ENCODE peak calls at places on chromosome 10, in five cellular contexts. E is GM23338, L is HCT116, D is PC-3, P is OCI-LY7. T is an unnamed sample.

GRCh38 chr10:58473966-58474365 is 38.7 kb upstream of the BICC1 start:
- DNase-seq in E (no peak), L (no peak), D (peak; percentile 38), P (no peak), T (no peak)

GRCh38 chr10:121553455-121553854 is 44.8 kb downstream of the FGFR2 start:
- DNase-seq in E (no peak), L (no peak), D (no peak), P (no peak), T (no peak)

GRCh38 chr10:22978918-22979317 is 51.1 kb downstream of the ARMC3 start:
- DNase-seq in E (no peak), L (no peak), D (no peak), P (no peak), T (no peak)

GRCh38 chr10:71269301-71270288 is 49.5 kb upstream of the SLC29A3 start:
- DNase-seq in E (peak; percentile 92), L (no peak), D (no peak), P (no peak), T (no peak)

GRCh38 chr10:18224626-18225445 is 84.6 kb downstream of the CACNB2 start:
- DNase-seq in E (peak; percentile 52), L (no peak), D (no peak), P (no peak), T (no peak)

GRCh38 chr10:47165168-47165710 is 134.8 kb upstream of the GDF10 start:
- DNase-seq in E (no peak), L (no peak), D (no peak), P (no peak), T (no peak)

GRCh38 chr10:111171183-111171582 is 94.4 kb downstream of the ADRA2A start:
- DNase-seq in E (no peak), L (no peak), D (no peak), P (no peak), T (no peak)

GRCh38 chr10:70477661-70478162 is 855 bp upstream of the PALD1 start:
- DNase-seq in E (peak; percentile 66), L (peak; percentile 85), D (peak; percentile 85), P (peak; percentile 85), T (peak; percentile 85)

GRCh38 chr10:127949831-127950230 is 42.9 kb downstream of the PTPRE start:
- DNase-seq in E (no peak), L (no peak), D (no peak), P (no peak), T (no peak)

GRCh38 chr10:27911645-27912044 is 87.2 kb downstream of the ODAD2 start:
- DNase-seq in E (peak; percentile 70), L (no peak), D (no peak), P (no peak), T (no peak)

GRCh38 chr10:97780991-97781540 is 9.3 kb upstream of the SFRP5 start:
- DNase-seq in E (no peak), L (no peak), D (no peak), P (no peak), T (no peak)

GRCh38 chr10:79381804-79382221 is 34.5 kb downstream of the PPIF start:
- DNase-seq in E (no peak), L (no peak), D (no peak), P (no peak), T (no peak)

GRCh38 chr10:47362199-47362598 is 14.0 kb downstream of the RBP3 start:
- DNase-seq in E (no peak), L (no peak), D (peak; percentile 23), P (no peak), T (no peak)

GRCh38 chr10:111100198-111100597 is 23.4 kb downstream of the ADRA2A start:
- DNase-seq in E (no peak), L (no peak), D (no peak), P (no peak), T (no peak)

GRCh38 chr10:118662228-118663035 is 67.0 kb upstream of the PRLHR start:
- DNase-seq in E (no peak), L (no peak), D (no peak), P (no peak), T (no peak)

GRCh38 chr10:124350806-124351205 is 67.9 kb downstream of the OAT start:
- DNase-seq in E (no peak), L (no peak), D (no peak), P (no peak), T (no peak)

GRCh38 chr10:22016046-22016705 is 12.6 kb upstream of the DNAJC1 start:
- DNase-seq in E (no peak), L (no peak), D (peak; percentile 75), P (no peak), T (no peak)

GRCh38 chr10:102916173-102916572 is 1.9 kb upstream of the CNNM2 start:
- DNase-seq in E (no peak), L (no peak), D (no peak), P (no peak), T (no peak)

GRCh38 chr10:60351191-60351853 is 38.4 kb downstream of the ANK3 start:
- DNase-seq in E (no peak), L (no peak), D (no peak), P (peak; percentile 1), T (no peak)

GRCh38 chr10:71632896-71633600 is 86.5 kb downstream of the C10orf105 start:
- DNase-seq in E (no peak), L (no peak), D (no peak), P (no peak), T (no peak)

GRCh38 chr10:88582806-88583583 is at the start of gene RNLS:
- DNase-seq in E (peak; percentile 80), L (no peak), D (no peak), P (no peak), T (peak; percentile 79)

GRCh38 chr10:100823194-100823593 is 77.8 kb downstream of the PAX2 start:
- DNase-seq in E (no peak), L (no peak), D (peak; percentile 32), P (no peak), T (no peak)

GRCh38 chr10:73641272-73642060 is at the start of gene MYOZ1:
- DNase-seq in E (peak; percentile 18), L (no peak), D (peak; percentile 39), P (no peak), T (no peak)

GRCh38 chr10:119620241-119620753 is 23.5 kb upstream of the TIAL1 start:
- DNase-seq in E (no peak), L (no peak), D (peak; percentile 14), P (no peak), T (no peak)

GRCh38 chr10:102152545-102152890 is 329 bp downstream of the NOLC1 start:
- DNase-seq in E (no peak), L (no peak), D (peak; percentile 10), P (peak; percentile 47), T (no peak)

GRCh38 chr10:36612436-36612835 is 513.0 kb upstream of the ANKRD30A start:
- DNase-seq in E (peak; percentile 48), L (no peak), D (peak; percentile 37), P (no peak), T (no peak)

GRCh38 chr10:132098539-132099421 is 33.0 kb downstream of the JAKMIP3 start:
- DNase-seq in E (no peak), L (no peak), D (no peak), P (no peak), T (no peak)

GRCh38 chr10:178208-178607 is 43.0 kb downstream of the ZMYND11 start:
- DNase-seq in E (no peak), L (peak; percentile 1), D (peak; percentile 38), P (peak; percentile 60), T (peak; percentile 34)

GRCh38 chr10:48459270-48460147 is 145.4 kb downstream of the ARHGAP22 start:
- DNase-seq in E (peak; percentile 58), L (no peak), D (no peak), P (no peak), T (no peak)

GRCh38 chr10:89518876-89519842 is 16.2 kb downstream of the SLC16A12 start:
- DNase-seq in E (no peak), L (no peak), D (peak; percentile 22), P (no peak), T (no peak)

GRCh38 chr10:78524941-78525340 is 491.3 kb downstream of the RPS24 start:
- DNase-seq in E (no peak), L (no peak), D (no peak), P (no peak), T (no peak)

GRCh38 chr10:74821501-74821900 is 4.9 kb upstream of the KAT6B start:
- DNase-seq in E (no peak), L (no peak), D (peak; percentile 95), P (no peak), T (no peak)
- H3K9me2 ChIP-seq in E (no peaks in the 10 kb centered on the region), L (no peaks in the 10 kb centered on the region), D (no peaks in the 10 kb centered on the region), P (no peaks in the 10 kb centered on the region), T (no peaks in the 10 kb centered on the region)

GRCh38 chr10:116973371-116973905 is 31.5 kb downstream of the SHTN1 start:
- DNase-seq in E (no peak), L (no peak), D (no peak), P (no peak), T (no peak)

GRCh38 chr10:116974442-116975005 is 30.5 kb downstream of the SHTN1 start:
- DNase-seq in E (no peak), L (peak; percentile 7), D (peak; percentile 88), P (no peak), T (no peak)

GRCh38 chr10:116972136-116972535 is 32.9 kb downstream of the SHTN1 start:
- DNase-seq in E (no peak), L (no peak), D (no peak), P (no peak), T (no peak)

GRCh38 chr10:116970050-116970449 is 34.9 kb downstream of the SHTN1 start:
- DNase-seq in E (no peak), L (no peak), D (no peak), P (no peak), T (no peak)

DNA sequence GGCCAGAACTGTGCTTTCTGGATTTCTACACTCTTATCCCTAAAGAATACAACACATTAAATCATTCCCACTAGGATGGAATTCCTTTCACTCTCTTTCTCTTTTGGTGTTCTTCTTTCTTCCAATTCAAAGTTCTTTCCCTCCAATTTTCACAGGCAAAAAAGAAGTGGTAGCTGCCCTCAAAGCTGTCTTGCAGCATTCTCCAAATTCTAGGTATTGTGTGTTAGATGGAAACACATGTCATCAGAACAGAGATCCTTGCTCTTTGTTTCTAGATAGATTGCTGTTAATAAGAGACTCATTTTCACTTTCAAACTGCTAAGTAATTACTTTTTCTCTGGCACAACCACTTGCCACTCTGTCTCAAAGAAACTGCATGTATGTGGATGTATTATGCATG is 31.0 kb downstream of the SHTN1 start:
- DNase-seq in E (peak; percentile 47), L (no peak), D (no peak), P (no peak), T (no peak)
- H3K9me2 ChIP-seq in E (no peaks in the 10 kb centered on the region), L (no peaks in the 10 kb centered on the region), D (no peaks in the 10 kb centered on the region), P (no peaks in the 10 kb centered on the region), T (no peaks in the 10 kb centered on the region)

GRCh38 chr10:42650374-42650773 is 12.0 kb upstream of the ZNF33B start:
- DNase-seq in E (no peak), L (no peak), D (no peak), P (no peak), T (no peak)
- H3K9me2 ChIP-seq in E (no peaks in the 10 kb centered on the region), L (no peaks in the 10 kb centered on the region), D (no peaks in the 10 kb centered on the region), P (no peaks in the 10 kb centered on the region), T (no peaks in the 10 kb centered on the region)

GRCh38 chr10:126133082-126133620 is 236.8 kb downstream of the FANK1 start:
- DNase-seq in E (no peak), L (no peak), D (no peak), P (no peak), T (no peak)

GRCh38 chr10:126133906-126134703 is 237.7 kb downstream of the FANK1 start:
- DNase-seq in E (no peak), L (no peak), D (peak; percentile 69), P (no peak), T (no peak)

GRCh38 chr10:126137557-126138221 is 241.3 kb downstream of the FANK1 start:
- DNase-seq in E (no peak), L (no peak), D (no peak), P (no peak), T (no peak)

GRCh38 chr10:126135177-126135576 is 238.8 kb downstream of the FANK1 start:
- DNase-seq in E (peak; percentile 59), L (no peak), D (peak; percentile 7), P (no peak), T (no peak)

GRCh38 chr10:126135939-126136595 is 239.7 kb downstream of the FANK1 start:
- DNase-seq in E (no peak), L (no peak), D (no peak), P (no peak), T (no peak)
- H3K9me2 ChIP-seq in E (no peaks in the 10 kb centered on the region), L (no peaks in the 10 kb centered on the region), D (no peaks in the 10 kb centered on the region), P (no peaks in the 10 kb centered on the region), T (no peaks in the 10 kb centered on the region)

T was measured in MM.1S.